ENCODE peak calls at places on chromosomes 13 and 19, in six cellular contexts. J is WTC11; S is IMR-90; P is caudate nucleus; M is fibroblast of mammary gland; B is stimulated activated CD4-positive, alpha-beta T cell treated with anti-CD3 and anti-CD28 coated beads, Interleukin-15, amount 100 ng/mL, for 1 hour. Q is an unnamed sample.

GRCh38 chr19:39409886-39410619 is 2.4 kb upstream of the PLEKHG2 start:
- DNase-seq in M (peak), J (peak), S (no peak), B (peak), P (peak), Q (peak)

GRCh38 chr13:33150146-33150545 is 133.9 kb downstream of the KL start:
- DNase-seq in P (no peak), B (no peak), M (peak), J (no peak), S (peak), Q (peak)

GRCh38 chr19:7211191-7211988 is 82.8 kb downstream of the INSR start:
- DNase-seq in M (no peak), B (no peak), J (no peak), S (peak), P (no peak), Q (no peak)

GRCh38 chr19:18649371-18650047 is 12.7 kb downstream of the KLHL26 start:
- DNase-seq in J (no peak), M (peak), B (no peak), S (peak), P (peak), Q (peak)

GRCh38 chr19:56111601-56112312 is 9.3 kb downstream of the ZNF787 start:
- DNase-seq in S (no peak), M (no peak), B (no peak), J (no peak), P (peak), Q (peak)

GRCh38 chr19:35166100-35167063 is 11.8 kb downstream of the FXYD5 start:
- DNase-seq in S (no peak), J (no peak), P (no peak), B (no peak), M (no peak), Q (no peak)

GRCh38 chr19:42693760-42694350 is 46.4 kb downstream of the PSG3 start:
- DNase-seq in S (peak), B (no peak), M (peak), P (no peak), J (peak), Q (peak)

GRCh38 chr13:29106651-29107050 is 286.5 kb downstream of the MTUS2 start:
- DNase-seq in B (no peak), M (no peak), P (no peak), S (no peak), J (no peak), Q (no peak)

GRCh38 chr13:27905650-27906049 is 14.2 kb upstream of the PDX1 start:
- DNase-seq in P (no peak), B (no peak), M (no peak), J (no peak), S (no peak), Q (no peak)

GRCh38 chr13:50457430-50458393 is 385.8 kb downstream of the DLEU7 start:
- DNase-seq in P (no peak), S (no peak), J (no peak), B (no peak), M (no peak), Q (no peak)

GRCh38 chr13:63206431-63206830 is 1790.8 kb upstream of the PCDH20 start:
- DNase-seq in S (peak), P (no peak), B (no peak), M (no peak), J (no peak), Q (no peak)

GRCh38 chr19:49506575-49507105 is 5.8 kb upstream of the FCGRT start:
- DNase-seq in M (peak), J (peak), P (peak), B (no peak), S (no peak), Q (peak)

GRCh38 chr13:78595819-78596700 is 7.3 kb downstream of the POU4F1 start:
- DNase-seq in M (no peak), B (no peak), J (peak), S (no peak), P (no peak), Q (no peak)

GRCh38 chr13:40762849-40763248 is 8.1 kb downstream of the MRPS31 start:
- DNase-seq in S (peak), P (no peak), B (no peak), J (no peak), M (peak), Q (no peak)

GRCh38 chr13:109790951-109791605 is 4.7 kb upstream of the IRS2 start:
- DNase-seq in P (no peak), M (peak), S (peak), J (no peak), B (no peak), Q (peak)

GRCh38 chr13:78317030-78317429 is 286.3 kb downstream of the POU4F1 start:
- DNase-seq in M (no peak), J (no peak), B (no peak), P (no peak), S (no peak), Q (peak)

GRCh38 chr19:3665681-3666544 is 34.4 kb downstream of the PIP5K1C start:
- DNase-seq in J (peak), P (peak), S (no peak), B (peak), M (no peak), Q (no peak)